ENCODE peak calls at places on chromosomes 11 and 22, in seven cellular contexts. One of them, this sample, is unnamed.

GRCh38 chr22:42299586-42300285 is 29.3 kb upstream of the TCF20 start:
- DNase-seq in mesenchymal stem cell: no peak
- DNase-seq in H1: no peak
- DNase-seq in IMR-90: no peak
- DNase-seq in H9: peak
- DNase-seq in trophoblast cell: no peak
- DNase-seq in neuronal stem cell: no peak
- DNase-seq in this sample: peak

GRCh38 chr11:104663190-104664140 is 234.8 kb downstream of the CASP12 start:
- DNase-seq in neuronal stem cell: no peak
- DNase-seq in trophoblast cell: no peak
- DNase-seq in mesenchymal stem cell: peak
- DNase-seq in H9: no peak
- DNase-seq in H1: no peak
- DNase-seq in IMR-90: peak
- DNase-seq in this sample: peak

GRCh38 chr22:45179276-45180049 is 15.7 kb downstream of the NUP50 start:
- DNase-seq in H1: no peak
- DNase-seq in IMR-90: no peak
- DNase-seq in mesenchymal stem cell: no peak
- DNase-seq in trophoblast cell: no peak
- DNase-seq in H9: no peak
- DNase-seq in neuronal stem cell: no peak
- DNase-seq in this sample: no peak

GRCh38 chr22:49770454-49771265 is 57.0 kb downstream of the BRD1 start:
- DNase-seq in neuronal stem cell: no peak
- DNase-seq in mesenchymal stem cell: no peak
- DNase-seq in IMR-90: no peak
- DNase-seq in H1: no peak
- DNase-seq in trophoblast cell: peak
- DNase-seq in H9: no peak
- DNase-seq in this sample: no peak

GRCh38 chr22:49660794-49661781 is 166.6 kb downstream of the BRD1 start:
- DNase-seq in mesenchymal stem cell: no peak
- DNase-seq in trophoblast cell: no peak
- DNase-seq in IMR-90: no peak
- DNase-seq in H9: peak
- DNase-seq in H1: peak
- DNase-seq in neuronal stem cell: no peak
- DNase-seq in this sample: no peak

GRCh38 chr11:2761131-2762030 is 61.6 kb upstream of the KCNQ1OT1 start:
- DNase-seq in H9: peak
- DNase-seq in H1: peak
- DNase-seq in IMR-90: no peak
- DNase-seq in neuronal stem cell: no peak
- DNase-seq in mesenchymal stem cell: no peak
- DNase-seq in trophoblast cell: no peak
- DNase-seq in this sample: no peak

GRCh38 chr11:85569525-85569924 is 57.6 kb downstream of the DLG2 start:
- DNase-seq in trophoblast cell: no peak
- DNase-seq in H1: no peak
- DNase-seq in mesenchymal stem cell: no peak
- DNase-seq in H9: no peak
- DNase-seq in neuronal stem cell: no peak
- DNase-seq in IMR-90: no peak
- DNase-seq in this sample: no peak

GRCh38 chr11:88535916-88536547 is 198.5 kb upstream of the CTSC start:
- DNase-seq in trophoblast cell: peak
- DNase-seq in IMR-90: peak
- DNase-seq in mesenchymal stem cell: peak
- DNase-seq in H9: no peak
- DNase-seq in H1: no peak
- DNase-seq in neuronal stem cell: no peak
- DNase-seq in this sample: peak

GRCh38 chr11:119323532-119324033 is 6.7 kb upstream of the MCAM start:
- DNase-seq in mesenchymal stem cell: peak
- DNase-seq in trophoblast cell: peak
- DNase-seq in neuronal stem cell: no peak
- DNase-seq in H9: peak
- DNase-seq in IMR-90: peak
- DNase-seq in H1: peak
- DNase-seq in this sample: peak

GRCh38 chr11:20671856-20672546 is 2.6 kb downstream of the NELL1 start:
- DNase-seq in neuronal stem cell: no peak
- DNase-seq in IMR-90: no peak
- DNase-seq in H1: no peak
- DNase-seq in mesenchymal stem cell: no peak
- DNase-seq in H9: no peak
- DNase-seq in trophoblast cell: no peak
- DNase-seq in this sample: peak

GRCh38 chr11:134022748-134023147 is 46.1 kb upstream of the JAM3 start:
- DNase-seq in trophoblast cell: no peak
- DNase-seq in H9: no peak
- DNase-seq in neuronal stem cell: no peak
- DNase-seq in IMR-90: no peak
- DNase-seq in H1: no peak
- DNase-seq in mesenchymal stem cell: no peak
- DNase-seq in this sample: no peak

GRCh38 chr11:8543278-8543677 is 50.8 kb downstream of the STK33 start:
- DNase-seq in H9: no peak
- DNase-seq in neuronal stem cell: no peak
- DNase-seq in H1: no peak
- DNase-seq in mesenchymal stem cell: no peak
- DNase-seq in trophoblast cell: no peak
- DNase-seq in IMR-90: no peak
- DNase-seq in this sample: no peak

GRCh38 chr22:37843746-37844089 is 416 bp downstream of the ANKRD54 start:
- DNase-seq in neuronal stem cell: no peak
- DNase-seq in mesenchymal stem cell: peak
- DNase-seq in IMR-90: peak
- DNase-seq in H1: no peak
- DNase-seq in H9: no peak
- DNase-seq in trophoblast cell: no peak
- DNase-seq in this sample: no peak

GRCh38 chr11:125075242-125075625 is 12.1 kb downstream of the SLC37A2 start:
- DNase-seq in H9: no peak
- DNase-seq in H1: no peak
- DNase-seq in trophoblast cell: no peak
- DNase-seq in neuronal stem cell: no peak
- DNase-seq in IMR-90: no peak
- DNase-seq in mesenchymal stem cell: no peak
- DNase-seq in this sample: no peak

GRCh38 chr11:74717211-74717997 is 13.8 kb downstream of the CHRDL2 start:
- DNase-seq in H1: no peak
- DNase-seq in mesenchymal stem cell: no peak
- DNase-seq in H9: no peak
- DNase-seq in IMR-90: no peak
- DNase-seq in neuronal stem cell: no peak
- DNase-seq in trophoblast cell: no peak
- DNase-seq in this sample: no peak

GRCh38 chr11:31995525-31996123 is 95.2 kb upstream of the RCN1 start:
- DNase-seq in IMR-90: peak
- DNase-seq in trophoblast cell: no peak
- DNase-seq in neuronal stem cell: no peak
- DNase-seq in mesenchymal stem cell: peak
- DNase-seq in H9: no peak
- DNase-seq in H1: no peak
- DNase-seq in this sample: no peak

GRCh38 chr11:1229471-1230120 is 6.7 kb downstream of the MUC5B start:
- DNase-seq in H9: peak
- DNase-seq in IMR-90: no peak
- DNase-seq in mesenchymal stem cell: no peak
- DNase-seq in neuronal stem cell: no peak
- DNase-seq in H1: peak
- DNase-seq in trophoblast cell: no peak
- DNase-seq in this sample: no peak

GRCh38 chr11:1281326-1281973 is 28.0 kb downstream of the TOLLIP start:
- DNase-seq in trophoblast cell: no peak
- DNase-seq in H9: no peak
- DNase-seq in mesenchymal stem cell: peak
- DNase-seq in H1: no peak
- DNase-seq in neuronal stem cell: no peak
- DNase-seq in IMR-90: no peak
- DNase-seq in this sample: no peak

GRCh38 chr11:57873196-57873911 is 111.8 kb downstream of the CTNND1 start:
- DNase-seq in trophoblast cell: peak
- DNase-seq in neuronal stem cell: no peak
- DNase-seq in H9: no peak
- DNase-seq in H1: no peak
- DNase-seq in IMR-90: peak
- DNase-seq in mesenchymal stem cell: no peak
- DNase-seq in this sample: no peak

GRCh38 chr11:76763573-76764348 is 19.4 kb upstream of the TSKU start:
- DNase-seq in H9: no peak
- DNase-seq in neuronal stem cell: no peak
- DNase-seq in IMR-90: peak
- DNase-seq in H1: no peak
- DNase-seq in mesenchymal stem cell: peak
- DNase-seq in trophoblast cell: no peak
- DNase-seq in this sample: no peak

GRCh38 chr11:36385121-36385530 is 89.0 kb downstream of the PRR5L start:
- DNase-seq in H9: no peak
- DNase-seq in mesenchymal stem cell: peak
- DNase-seq in trophoblast cell: no peak
- DNase-seq in H1: no peak
- DNase-seq in neuronal stem cell: no peak
- DNase-seq in IMR-90: peak
- DNase-seq in this sample: no peak

DNA sequence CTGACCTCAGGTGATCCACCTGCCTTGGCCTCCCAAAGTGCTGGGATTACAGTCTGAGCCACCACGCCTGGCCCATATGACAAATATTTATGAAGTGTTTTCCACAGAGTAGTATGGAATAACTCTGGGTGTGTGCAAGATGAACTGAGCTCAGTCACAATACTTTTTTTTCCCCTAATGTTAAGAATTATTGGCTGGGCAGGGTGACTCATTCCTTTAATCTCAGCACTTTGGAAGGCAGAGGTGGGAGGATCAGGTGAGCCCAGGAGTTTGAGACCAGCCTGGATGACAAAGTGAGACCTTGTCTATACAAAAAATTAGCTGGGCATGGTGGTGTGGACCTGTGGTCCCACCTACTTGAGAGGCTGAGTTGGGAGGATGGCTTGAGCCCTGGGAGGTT is 6.4 kb downstream of the PTPRJ start:
- DNase-seq in H9: no peak
- DNase-seq in trophoblast cell: no peak
- DNase-seq in neuronal stem cell: no peak
- DNase-seq in IMR-90: no peak
- DNase-seq in mesenchymal stem cell: no peak
- DNase-seq in H1: no peak
- DNase-seq in this sample: no peak
- H2BK120ac ChIP-seq in H9: no peak
- H2BK120ac ChIP-seq in trophoblast cell: no peak
- H2BK120ac ChIP-seq in neuronal stem cell: no peak
- H2BK120ac ChIP-seq in IMR-90: no peak
- H2BK120ac ChIP-seq in mesenchymal stem cell: no peak
- H2BK120ac ChIP-seq in H1: no peak
- H2BK120ac ChIP-seq in this sample: no peak

GRCh38 chr22:29641781-29642355 is 38.4 kb downstream of the NF2 start:
- DNase-seq in H9: no peak
- DNase-seq in mesenchymal stem cell: peak
- DNase-seq in IMR-90: no peak
- DNase-seq in neuronal stem cell: no peak
- DNase-seq in trophoblast cell: no peak
- DNase-seq in H1: no peak
- DNase-seq in this sample: no peak

GRCh38 chr22:29641052-29641780 is 37.8 kb downstream of the NF2 start:
- DNase-seq in H1: no peak
- DNase-seq in neuronal stem cell: no peak
- DNase-seq in trophoblast cell: peak
- DNase-seq in mesenchymal stem cell: peak
- DNase-seq in IMR-90: peak
- DNase-seq in H9: no peak
- DNase-seq in this sample: no peak

GRCh38 chr22:29638678-29639077 is 35.2 kb downstream of the NF2 start:
- DNase-seq in trophoblast cell: no peak
- DNase-seq in IMR-90: no peak
- DNase-seq in neuronal stem cell: no peak
- DNase-seq in mesenchymal stem cell: no peak
- DNase-seq in H1: no peak
- DNase-seq in H9: no peak
- DNase-seq in this sample: no peak

GRCh38 chr22:29636751-29637150 is 33.3 kb downstream of the NF2 start:
- DNase-seq in H9: no peak
- DNase-seq in mesenchymal stem cell: no peak
- DNase-seq in trophoblast cell: no peak
- DNase-seq in H1: no peak
- DNase-seq in neuronal stem cell: no peak
- DNase-seq in IMR-90: no peak
- DNase-seq in this sample: no peak

DNA sequence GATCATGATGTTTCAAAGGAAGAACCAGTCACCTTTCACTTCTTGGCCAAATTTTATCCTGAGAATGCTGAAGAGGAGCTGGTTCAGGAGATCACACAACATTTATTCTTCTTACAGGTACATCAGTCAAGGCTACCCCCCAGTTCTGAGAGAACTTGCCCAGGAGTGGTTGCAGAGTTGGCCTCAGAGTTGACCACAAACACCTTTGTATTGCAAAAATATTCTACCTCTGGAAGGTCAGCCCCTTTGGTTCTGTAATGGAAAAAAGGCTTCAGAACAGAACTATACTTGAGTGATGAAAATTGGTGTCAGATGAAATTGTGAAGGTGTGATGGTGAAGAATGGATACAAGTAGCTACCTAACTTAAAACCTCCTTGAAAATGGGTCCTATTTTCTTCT is 35.7 kb downstream of the NF2 start:
- DNase-seq in neuronal stem cell: no peak
- DNase-seq in H9: no peak
- DNase-seq in H1: no peak
- DNase-seq in trophoblast cell: no peak
- DNase-seq in mesenchymal stem cell: no peak
- DNase-seq in IMR-90: no peak
- DNase-seq in this sample: no peak
- H2BK120ac ChIP-seq in neuronal stem cell: no peak
- H2BK120ac ChIP-seq in H9: no peak
- H2BK120ac ChIP-seq in H1: no peak
- H2BK120ac ChIP-seq in trophoblast cell: no peak
- H2BK120ac ChIP-seq in mesenchymal stem cell: no peak
- H2BK120ac ChIP-seq in IMR-90: no peak
- H2BK120ac ChIP-seq in this sample: no peak

DNA sequence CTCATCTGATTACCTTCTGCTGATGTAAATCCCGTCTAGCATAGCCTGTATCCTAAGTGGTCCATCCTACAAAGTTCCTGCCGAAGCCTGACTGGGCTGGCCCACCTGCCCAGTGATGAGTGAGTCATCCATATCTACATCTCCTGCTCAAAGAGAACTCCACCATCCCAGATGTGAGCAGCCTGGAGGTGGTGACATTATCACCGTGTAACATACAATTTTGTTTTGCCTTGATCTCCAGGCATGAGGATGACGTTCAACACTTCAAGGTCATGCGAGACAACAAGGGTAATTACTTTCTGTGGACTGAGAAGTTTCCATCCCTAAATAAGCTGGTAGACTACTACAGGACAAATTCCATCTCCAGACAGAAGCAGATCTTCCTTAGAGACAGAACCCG is 5.6 kb downstream of the TMA7B start:
- DNase-seq in IMR-90: no peak
- DNase-seq in H9: no peak
- DNase-seq in trophoblast cell: no peak
- DNase-seq in neuronal stem cell: no peak
- DNase-seq in H1: no peak
- DNase-seq in mesenchymal stem cell: no peak
- DNase-seq in this sample: no peak
- H2BK120ac ChIP-seq in IMR-90: no peak
- H2BK120ac ChIP-seq in H9: no peak
- H2BK120ac ChIP-seq in trophoblast cell: no peak
- H2BK120ac ChIP-seq in neuronal stem cell: no peak
- H2BK120ac ChIP-seq in H1: no peak
- H2BK120ac ChIP-seq in mesenchymal stem cell: no peak
- H2BK120ac ChIP-seq in this sample: no peak

GRCh38 chr22:36333632-36334031 is 54.1 kb downstream of the MYH9 start:
- DNase-seq in IMR-90: no peak
- DNase-seq in H9: no peak
- DNase-seq in trophoblast cell: peak
- DNase-seq in mesenchymal stem cell: no peak
- DNase-seq in neuronal stem cell: no peak
- DNase-seq in H1: no peak
- DNase-seq in this sample: no peak
- H2BK120ac ChIP-seq in IMR-90: peak
- H2BK120ac ChIP-seq in H9: no peak
- H2BK120ac ChIP-seq in trophoblast cell: no peak
- H2BK120ac ChIP-seq in mesenchymal stem cell: no peak
- H2BK120ac ChIP-seq in neuronal stem cell: no peak
- H2BK120ac ChIP-seq in H1: no peak
- H2BK120ac ChIP-seq in this sample: no peak

This sample was measured in mesendoderm.